ENCODE peak calls at places on chromosome 20, in eight cellular contexts. One of them, this sample, is unnamed.

GRCh38 chr20:54557836-54558590 is 82.6 kb downstream of the DOK5 start:
- DNase-seq in GDM1: no peak
- DNase-seq in activated gamma-delta T cell treated with Interleukin-2 at 50 U/mL for 16 hours: no peak
- DNase-seq in activated CD8-positive, alpha-beta memory T cell treated with anti-CD3 and anti-CD28 coated beads for 4 hours: no peak
- DNase-seq in stimulated activated CD4-positive, alpha-beta T cell treated with anti-CD3 and anti-CD28 coated beads, Interleukin-4, amount 100 ng/mL, for 24 hours: no peak
- DNase-seq in PC-3: no peak
- DNase-seq in activated CD4-positive, alpha-beta T cell treated with anti-CD3 and anti-CD28 coated beads, Interleukin-2, amount 10 ng/mL, durations not matched to agents 7 days and 5 days: no peak
- DNase-seq in neural crest cell: no peak
- DNase-seq in this sample: no peak

GRCh38 chr20:41234546-41234945 is 83.0 kb downstream of the ZHX3 start:
- DNase-seq in GDM1: no peak
- DNase-seq in activated gamma-delta T cell treated with Interleukin-2 at 50 U/mL for 16 hours: no peak
- DNase-seq in activated CD8-positive, alpha-beta memory T cell treated with anti-CD3 and anti-CD28 coated beads for 4 hours: no peak
- DNase-seq in stimulated activated CD4-positive, alpha-beta T cell treated with anti-CD3 and anti-CD28 coated beads, Interleukin-4, amount 100 ng/mL, for 24 hours: no peak
- DNase-seq in PC-3: no peak
- DNase-seq in activated CD4-positive, alpha-beta T cell treated with anti-CD3 and anti-CD28 coated beads, Interleukin-2, amount 10 ng/mL, durations not matched to agents 7 days and 5 days: no peak
- DNase-seq in neural crest cell: no peak
- DNase-seq in this sample: peak; percentile 84

GRCh38 chr20:51189814-51190782 is 167.2 kb upstream of the KCNG1 start:
- DNase-seq in GDM1: no peak
- DNase-seq in activated gamma-delta T cell treated with Interleukin-2 at 50 U/mL for 16 hours: no peak
- DNase-seq in activated CD8-positive, alpha-beta memory T cell treated with anti-CD3 and anti-CD28 coated beads for 4 hours: no peak
- DNase-seq in stimulated activated CD4-positive, alpha-beta T cell treated with anti-CD3 and anti-CD28 coated beads, Interleukin-4, amount 100 ng/mL, for 24 hours: no peak
- DNase-seq in PC-3: no peak
- DNase-seq in activated CD4-positive, alpha-beta T cell treated with anti-CD3 and anti-CD28 coated beads, Interleukin-2, amount 10 ng/mL, durations not matched to agents 7 days and 5 days: no peak
- DNase-seq in neural crest cell: no peak
- DNase-seq in this sample: no peak

GRCh38 chr20:1848378-1848777 is 46.8 kb upstream of the SIRPA start:
- DNase-seq in GDM1: no peak
- DNase-seq in activated gamma-delta T cell treated with Interleukin-2 at 50 U/mL for 16 hours: no peak
- DNase-seq in activated CD8-positive, alpha-beta memory T cell treated with anti-CD3 and anti-CD28 coated beads for 4 hours: no peak
- DNase-seq in stimulated activated CD4-positive, alpha-beta T cell treated with anti-CD3 and anti-CD28 coated beads, Interleukin-4, amount 100 ng/mL, for 24 hours: no peak
- DNase-seq in PC-3: no peak
- DNase-seq in activated CD4-positive, alpha-beta T cell treated with anti-CD3 and anti-CD28 coated beads, Interleukin-2, amount 10 ng/mL, durations not matched to agents 7 days and 5 days: no peak
- DNase-seq in neural crest cell: no peak
- DNase-seq in this sample: no peak

GRCh38 chr20:53738039-53738944 is 144.7 kb upstream of the ZNF217 start:
- DNase-seq in GDM1: no peak
- DNase-seq in activated gamma-delta T cell treated with Interleukin-2 at 50 U/mL for 16 hours: no peak
- DNase-seq in activated CD8-positive, alpha-beta memory T cell treated with anti-CD3 and anti-CD28 coated beads for 4 hours: no peak
- DNase-seq in stimulated activated CD4-positive, alpha-beta T cell treated with anti-CD3 and anti-CD28 coated beads, Interleukin-4, amount 100 ng/mL, for 24 hours: no peak
- DNase-seq in PC-3: peak; percentile 98
- DNase-seq in activated CD4-positive, alpha-beta T cell treated with anti-CD3 and anti-CD28 coated beads, Interleukin-2, amount 10 ng/mL, durations not matched to agents 7 days and 5 days: no peak
- DNase-seq in neural crest cell: peak; percentile 57
- DNase-seq in this sample: peak; percentile 50

GRCh38 chr20:45235995-45236394 is 14.8 kb downstream of the SEMG2 start:
- DNase-seq in GDM1: no peak
- DNase-seq in activated gamma-delta T cell treated with Interleukin-2 at 50 U/mL for 16 hours: no peak
- DNase-seq in activated CD8-positive, alpha-beta memory T cell treated with anti-CD3 and anti-CD28 coated beads for 4 hours: no peak
- DNase-seq in stimulated activated CD4-positive, alpha-beta T cell treated with anti-CD3 and anti-CD28 coated beads, Interleukin-4, amount 100 ng/mL, for 24 hours: no peak
- DNase-seq in PC-3: peak; percentile 67
- DNase-seq in activated CD4-positive, alpha-beta T cell treated with anti-CD3 and anti-CD28 coated beads, Interleukin-2, amount 10 ng/mL, durations not matched to agents 7 days and 5 days: no peak
- DNase-seq in neural crest cell: no peak
- DNase-seq in this sample: no peak

GRCh38 chr20:64105846-64106434 is 1.4 kb downstream of the NPBWR2 start:
- DNase-seq in GDM1: no peak
- DNase-seq in activated gamma-delta T cell treated with Interleukin-2 at 50 U/mL for 16 hours: no peak
- DNase-seq in activated CD8-positive, alpha-beta memory T cell treated with anti-CD3 and anti-CD28 coated beads for 4 hours: no peak
- DNase-seq in stimulated activated CD4-positive, alpha-beta T cell treated with anti-CD3 and anti-CD28 coated beads, Interleukin-4, amount 100 ng/mL, for 24 hours: no peak
- DNase-seq in PC-3: no peak
- DNase-seq in activated CD4-positive, alpha-beta T cell treated with anti-CD3 and anti-CD28 coated beads, Interleukin-2, amount 10 ng/mL, durations not matched to agents 7 days and 5 days: no peak
- DNase-seq in neural crest cell: no peak
- DNase-seq in this sample: no peak

GRCh38 chr20:63542031-63542559 is 4.9 kb upstream of the PTK6 start:
- DNase-seq in GDM1: no peak
- DNase-seq in activated gamma-delta T cell treated with Interleukin-2 at 50 U/mL for 16 hours: no peak
- DNase-seq in activated CD8-positive, alpha-beta memory T cell treated with anti-CD3 and anti-CD28 coated beads for 4 hours: no peak
- DNase-seq in stimulated activated CD4-positive, alpha-beta T cell treated with anti-CD3 and anti-CD28 coated beads, Interleukin-4, amount 100 ng/mL, for 24 hours: no peak
- DNase-seq in PC-3: no peak
- DNase-seq in activated CD4-positive, alpha-beta T cell treated with anti-CD3 and anti-CD28 coated beads, Interleukin-2, amount 10 ng/mL, durations not matched to agents 7 days and 5 days: no peak
- DNase-seq in neural crest cell: no peak
- DNase-seq in this sample: no peak

GRCh38 chr20:35616465-35617396 is 1.1 kb downstream of the SPAG4 start:
- DNase-seq in GDM1: peak; percentile 31
- DNase-seq in activated gamma-delta T cell treated with Interleukin-2 at 50 U/mL for 16 hours: peak; percentile 33
- DNase-seq in activated CD8-positive, alpha-beta memory T cell treated with anti-CD3 and anti-CD28 coated beads for 4 hours: no peak
- DNase-seq in stimulated activated CD4-positive, alpha-beta T cell treated with anti-CD3 and anti-CD28 coated beads, Interleukin-4, amount 100 ng/mL, for 24 hours: peak; percentile 52
- DNase-seq in PC-3: peak; percentile 91
- DNase-seq in activated CD4-positive, alpha-beta T cell treated with anti-CD3 and anti-CD28 coated beads, Interleukin-2, amount 10 ng/mL, durations not matched to agents 7 days and 5 days: peak; percentile 100
- DNase-seq in neural crest cell: peak; percentile 59
- DNase-seq in this sample: peak; percentile 11

GRCh38 chr20:38985603-38986170 is 23.5 kb downstream of the DHX35 start:
- DNase-seq in GDM1: no peak
- DNase-seq in activated gamma-delta T cell treated with Interleukin-2 at 50 U/mL for 16 hours: no peak
- DNase-seq in activated CD8-positive, alpha-beta memory T cell treated with anti-CD3 and anti-CD28 coated beads for 4 hours: no peak
- DNase-seq in stimulated activated CD4-positive, alpha-beta T cell treated with anti-CD3 and anti-CD28 coated beads, Interleukin-4, amount 100 ng/mL, for 24 hours: no peak
- DNase-seq in PC-3: peak; percentile 42
- DNase-seq in activated CD4-positive, alpha-beta T cell treated with anti-CD3 and anti-CD28 coated beads, Interleukin-2, amount 10 ng/mL, durations not matched to agents 7 days and 5 days: no peak
- DNase-seq in neural crest cell: no peak
- DNase-seq in this sample: no peak

GRCh38 chr20:53773792-53774371 is 180.2 kb upstream of the ZNF217 start:
- DNase-seq in GDM1: no peak
- DNase-seq in activated gamma-delta T cell treated with Interleukin-2 at 50 U/mL for 16 hours: no peak
- DNase-seq in activated CD8-positive, alpha-beta memory T cell treated with anti-CD3 and anti-CD28 coated beads for 4 hours: no peak
- DNase-seq in stimulated activated CD4-positive, alpha-beta T cell treated with anti-CD3 and anti-CD28 coated beads, Interleukin-4, amount 100 ng/mL, for 24 hours: no peak
- DNase-seq in PC-3: peak; percentile 100
- DNase-seq in activated CD4-positive, alpha-beta T cell treated with anti-CD3 and anti-CD28 coated beads, Interleukin-2, amount 10 ng/mL, durations not matched to agents 7 days and 5 days: no peak
- DNase-seq in neural crest cell: no peak
- DNase-seq in this sample: no peak

GRCh38 chr20:17594443-17594842 is 24.6 kb downstream of the DSTN start:
- DNase-seq in GDM1: no peak
- DNase-seq in activated gamma-delta T cell treated with Interleukin-2 at 50 U/mL for 16 hours: no peak
- DNase-seq in activated CD8-positive, alpha-beta memory T cell treated with anti-CD3 and anti-CD28 coated beads for 4 hours: no peak
- DNase-seq in stimulated activated CD4-positive, alpha-beta T cell treated with anti-CD3 and anti-CD28 coated beads, Interleukin-4, amount 100 ng/mL, for 24 hours: no peak
- DNase-seq in PC-3: peak; percentile 93
- DNase-seq in activated CD4-positive, alpha-beta T cell treated with anti-CD3 and anti-CD28 coated beads, Interleukin-2, amount 10 ng/mL, durations not matched to agents 7 days and 5 days: no peak
- DNase-seq in neural crest cell: no peak
- DNase-seq in this sample: no peak

GRCh38 chr20:20743511-20744169 is 31.2 kb upstream of the RALGAPA2 start:
- DNase-seq in GDM1: peak; percentile 47
- DNase-seq in activated gamma-delta T cell treated with Interleukin-2 at 50 U/mL for 16 hours: no peak
- DNase-seq in activated CD8-positive, alpha-beta memory T cell treated with anti-CD3 and anti-CD28 coated beads for 4 hours: no peak
- DNase-seq in stimulated activated CD4-positive, alpha-beta T cell treated with anti-CD3 and anti-CD28 coated beads, Interleukin-4, amount 100 ng/mL, for 24 hours: no peak
- DNase-seq in PC-3: no peak
- DNase-seq in activated CD4-positive, alpha-beta T cell treated with anti-CD3 and anti-CD28 coated beads, Interleukin-2, amount 10 ng/mL, durations not matched to agents 7 days and 5 days: no peak
- DNase-seq in neural crest cell: peak; percentile 27
- DNase-seq in this sample: peak; percentile 82

GRCh38 chr20:46282669-46283068 is 25.6 kb downstream of the CDH22 start:
- DNase-seq in GDM1: no peak
- DNase-seq in activated gamma-delta T cell treated with Interleukin-2 at 50 U/mL for 16 hours: no peak
- DNase-seq in activated CD8-positive, alpha-beta memory T cell treated with anti-CD3 and anti-CD28 coated beads for 4 hours: no peak
- DNase-seq in stimulated activated CD4-positive, alpha-beta T cell treated with anti-CD3 and anti-CD28 coated beads, Interleukin-4, amount 100 ng/mL, for 24 hours: no peak
- DNase-seq in PC-3: no peak
- DNase-seq in activated CD4-positive, alpha-beta T cell treated with anti-CD3 and anti-CD28 coated beads, Interleukin-2, amount 10 ng/mL, durations not matched to agents 7 days and 5 days: no peak
- DNase-seq in neural crest cell: no peak
- DNase-seq in this sample: no peak

GRCh38 chr20:16001286-16001685 is 572.0 kb downstream of the KIF16B start:
- DNase-seq in GDM1: no peak
- DNase-seq in activated gamma-delta T cell treated with Interleukin-2 at 50 U/mL for 16 hours: no peak
- DNase-seq in activated CD8-positive, alpha-beta memory T cell treated with anti-CD3 and anti-CD28 coated beads for 4 hours: no peak
- DNase-seq in stimulated activated CD4-positive, alpha-beta T cell treated with anti-CD3 and anti-CD28 coated beads, Interleukin-4, amount 100 ng/mL, for 24 hours: no peak
- DNase-seq in PC-3: peak; percentile 27
- DNase-seq in activated CD4-positive, alpha-beta T cell treated with anti-CD3 and anti-CD28 coated beads, Interleukin-2, amount 10 ng/mL, durations not matched to agents 7 days and 5 days: no peak
- DNase-seq in neural crest cell: no peak
- DNase-seq in this sample: no peak

GRCh38 chr20:47740225-47741184 is 44.8 kb downstream of the SULF2 start:
- DNase-seq in GDM1: no peak
- DNase-seq in activated gamma-delta T cell treated with Interleukin-2 at 50 U/mL for 16 hours: no peak
- DNase-seq in activated CD8-positive, alpha-beta memory T cell treated with anti-CD3 and anti-CD28 coated beads for 4 hours: no peak
- DNase-seq in stimulated activated CD4-positive, alpha-beta T cell treated with anti-CD3 and anti-CD28 coated beads, Interleukin-4, amount 100 ng/mL, for 24 hours: no peak
- DNase-seq in PC-3: no peak
- DNase-seq in activated CD4-positive, alpha-beta T cell treated with anti-CD3 and anti-CD28 coated beads, Interleukin-2, amount 10 ng/mL, durations not matched to agents 7 days and 5 days: no peak
- DNase-seq in neural crest cell: no peak
- DNase-seq in this sample: no peak

GRCh38 chr20:36547186-36548005 is 6.1 kb downstream of the MYL9 start:
- DNase-seq in GDM1: no peak
- DNase-seq in activated gamma-delta T cell treated with Interleukin-2 at 50 U/mL for 16 hours: no peak
- DNase-seq in activated CD8-positive, alpha-beta memory T cell treated with anti-CD3 and anti-CD28 coated beads for 4 hours: no peak
- DNase-seq in stimulated activated CD4-positive, alpha-beta T cell treated with anti-CD3 and anti-CD28 coated beads, Interleukin-4, amount 100 ng/mL, for 24 hours: no peak
- DNase-seq in PC-3: no peak
- DNase-seq in activated CD4-positive, alpha-beta T cell treated with anti-CD3 and anti-CD28 coated beads, Interleukin-2, amount 10 ng/mL, durations not matched to agents 7 days and 5 days: no peak
- DNase-seq in neural crest cell: no peak
- DNase-seq in this sample: no peak

GRCh38 chr20:5065489-5066383 is 54.0 kb downstream of the PCNA start:
- DNase-seq in GDM1: no peak
- DNase-seq in activated gamma-delta T cell treated with Interleukin-2 at 50 U/mL for 16 hours: no peak
- DNase-seq in activated CD8-positive, alpha-beta memory T cell treated with anti-CD3 and anti-CD28 coated beads for 4 hours: no peak
- DNase-seq in stimulated activated CD4-positive, alpha-beta T cell treated with anti-CD3 and anti-CD28 coated beads, Interleukin-4, amount 100 ng/mL, for 24 hours: no peak
- DNase-seq in PC-3: peak; percentile 99
- DNase-seq in activated CD4-positive, alpha-beta T cell treated with anti-CD3 and anti-CD28 coated beads, Interleukin-2, amount 10 ng/mL, durations not matched to agents 7 days and 5 days: no peak
- DNase-seq in neural crest cell: no peak
- DNase-seq in this sample: no peak

GRCh38 chr20:62678553-62678952 is 30.1 kb upstream of the NTSR1 start:
- DNase-seq in GDM1: peak; percentile 15
- DNase-seq in activated gamma-delta T cell treated with Interleukin-2 at 50 U/mL for 16 hours: no peak
- DNase-seq in activated CD8-positive, alpha-beta memory T cell treated with anti-CD3 and anti-CD28 coated beads for 4 hours: no peak
- DNase-seq in stimulated activated CD4-positive, alpha-beta T cell treated with anti-CD3 and anti-CD28 coated beads, Interleukin-4, amount 100 ng/mL, for 24 hours: no peak
- DNase-seq in PC-3: no peak
- DNase-seq in activated CD4-positive, alpha-beta T cell treated with anti-CD3 and anti-CD28 coated beads, Interleukin-2, amount 10 ng/mL, durations not matched to agents 7 days and 5 days: no peak
- DNase-seq in neural crest cell: no peak
- DNase-seq in this sample: no peak

GRCh38 chr20:19832875-19833274 is 74.8 kb downstream of the RIN2 start:
- DNase-seq in GDM1: no peak
- DNase-seq in activated gamma-delta T cell treated with Interleukin-2 at 50 U/mL for 16 hours: no peak
- DNase-seq in activated CD8-positive, alpha-beta memory T cell treated with anti-CD3 and anti-CD28 coated beads for 4 hours: no peak
- DNase-seq in stimulated activated CD4-positive, alpha-beta T cell treated with anti-CD3 and anti-CD28 coated beads, Interleukin-4, amount 100 ng/mL, for 24 hours: peak; percentile 18
- DNase-seq in PC-3: no peak
- DNase-seq in activated CD4-positive, alpha-beta T cell treated with anti-CD3 and anti-CD28 coated beads, Interleukin-2, amount 10 ng/mL, durations not matched to agents 7 days and 5 days: no peak
- DNase-seq in neural crest cell: no peak
- DNase-seq in this sample: no peak

GRCh38 chr20:32980131-32980941 is 23.9 kb downstream of the SUN5 start:
- DNase-seq in GDM1: no peak
- DNase-seq in activated gamma-delta T cell treated with Interleukin-2 at 50 U/mL for 16 hours: no peak
- DNase-seq in activated CD8-positive, alpha-beta memory T cell treated with anti-CD3 and anti-CD28 coated beads for 4 hours: no peak
- DNase-seq in stimulated activated CD4-positive, alpha-beta T cell treated with anti-CD3 and anti-CD28 coated beads, Interleukin-4, amount 100 ng/mL, for 24 hours: no peak
- DNase-seq in PC-3: no peak
- DNase-seq in activated CD4-positive, alpha-beta T cell treated with anti-CD3 and anti-CD28 coated beads, Interleukin-2, amount 10 ng/mL, durations not matched to agents 7 days and 5 days: no peak
- DNase-seq in neural crest cell: peak; percentile 54
- DNase-seq in this sample: peak; percentile 91

GRCh38 chr20:34538671-34539123 is 19.8 kb upstream of the MAP1LC3A start:
- DNase-seq in GDM1: peak; percentile 14
- DNase-seq in activated gamma-delta T cell treated with Interleukin-2 at 50 U/mL for 16 hours: peak; percentile 45
- DNase-seq in activated CD8-positive, alpha-beta memory T cell treated with anti-CD3 and anti-CD28 coated beads for 4 hours: no peak
- DNase-seq in stimulated activated CD4-positive, alpha-beta T cell treated with anti-CD3 and anti-CD28 coated beads, Interleukin-4, amount 100 ng/mL, for 24 hours: peak; percentile 63
- DNase-seq in PC-3: peak; percentile 64
- DNase-seq in activated CD4-positive, alpha-beta T cell treated with anti-CD3 and anti-CD28 coated beads, Interleukin-2, amount 10 ng/mL, durations not matched to agents 7 days and 5 days: peak; percentile 61
- DNase-seq in neural crest cell: peak; percentile 59
- DNase-seq in this sample: peak; percentile 59

GRCh38 chr20:6074145-6074561 is 20.3 kb upstream of the LRRN4 start:
- DNase-seq in GDM1: peak; percentile 59
- DNase-seq in activated gamma-delta T cell treated with Interleukin-2 at 50 U/mL for 16 hours: no peak
- DNase-seq in activated CD8-positive, alpha-beta memory T cell treated with anti-CD3 and anti-CD28 coated beads for 4 hours: no peak
- DNase-seq in stimulated activated CD4-positive, alpha-beta T cell treated with anti-CD3 and anti-CD28 coated beads, Interleukin-4, amount 100 ng/mL, for 24 hours: no peak
- DNase-seq in PC-3: peak; percentile 26
- DNase-seq in activated CD4-positive, alpha-beta T cell treated with anti-CD3 and anti-CD28 coated beads, Interleukin-2, amount 10 ng/mL, durations not matched to agents 7 days and 5 days: peak; percentile 24
- DNase-seq in neural crest cell: peak; percentile 16
- DNase-seq in this sample: no peak

GRCh38 chr20:63056236-63057132 is 49.7 kb upstream of the BHLHE23 start:
- DNase-seq in GDM1: no peak
- DNase-seq in activated gamma-delta T cell treated with Interleukin-2 at 50 U/mL for 16 hours: peak; percentile 15
- DNase-seq in activated CD8-positive, alpha-beta memory T cell treated with anti-CD3 and anti-CD28 coated beads for 4 hours: no peak
- DNase-seq in stimulated activated CD4-positive, alpha-beta T cell treated with anti-CD3 and anti-CD28 coated beads, Interleukin-4, amount 100 ng/mL, for 24 hours: peak; percentile 46
- DNase-seq in PC-3: peak; percentile 20
- DNase-seq in activated CD4-positive, alpha-beta T cell treated with anti-CD3 and anti-CD28 coated beads, Interleukin-2, amount 10 ng/mL, durations not matched to agents 7 days and 5 days: peak; percentile 32
- DNase-seq in neural crest cell: peak; percentile 92
- DNase-seq in this sample: peak; percentile 7

GRCh38 chr20:45918779-45919535 is 7.0 kb upstream of the PLTP start:
- DNase-seq in GDM1: no peak
- DNase-seq in activated gamma-delta T cell treated with Interleukin-2 at 50 U/mL for 16 hours: no peak
- DNase-seq in activated CD8-positive, alpha-beta memory T cell treated with anti-CD3 and anti-CD28 coated beads for 4 hours: no peak
- DNase-seq in stimulated activated CD4-positive, alpha-beta T cell treated with anti-CD3 and anti-CD28 coated beads, Interleukin-4, amount 100 ng/mL, for 24 hours: no peak
- DNase-seq in PC-3: peak; percentile 22
- DNase-seq in activated CD4-positive, alpha-beta T cell treated with anti-CD3 and anti-CD28 coated beads, Interleukin-2, amount 10 ng/mL, durations not matched to agents 7 days and 5 days: no peak
- DNase-seq in neural crest cell: no peak
- DNase-seq in this sample: no peak

GRCh38 chr20:7031222-7031621 is 263.7 kb downstream of the BMP2 start:
- DNase-seq in GDM1: no peak
- DNase-seq in activated gamma-delta T cell treated with Interleukin-2 at 50 U/mL for 16 hours: no peak
- DNase-seq in activated CD8-positive, alpha-beta memory T cell treated with anti-CD3 and anti-CD28 coated beads for 4 hours: no peak
- DNase-seq in stimulated activated CD4-positive, alpha-beta T cell treated with anti-CD3 and anti-CD28 coated beads, Interleukin-4, amount 100 ng/mL, for 24 hours: no peak
- DNase-seq in PC-3: peak; percentile 11
- DNase-seq in activated CD4-positive, alpha-beta T cell treated with anti-CD3 and anti-CD28 coated beads, Interleukin-2, amount 10 ng/mL, durations not matched to agents 7 days and 5 days: no peak
- DNase-seq in neural crest cell: no peak
- DNase-seq in this sample: no peak

GRCh38 chr20:841568-842546 is 8.3 kb downstream of the FAM110A start:
- DNase-seq in GDM1: no peak
- DNase-seq in activated gamma-delta T cell treated with Interleukin-2 at 50 U/mL for 16 hours: no peak
- DNase-seq in activated CD8-positive, alpha-beta memory T cell treated with anti-CD3 and anti-CD28 coated beads for 4 hours: no peak
- DNase-seq in stimulated activated CD4-positive, alpha-beta T cell treated with anti-CD3 and anti-CD28 coated beads, Interleukin-4, amount 100 ng/mL, for 24 hours: no peak
- DNase-seq in PC-3: peak; percentile 80
- DNase-seq in activated CD4-positive, alpha-beta T cell treated with anti-CD3 and anti-CD28 coated beads, Interleukin-2, amount 10 ng/mL, durations not matched to agents 7 days and 5 days: no peak
- DNase-seq in neural crest cell: no peak
- DNase-seq in this sample: no peak

GRCh38 chr20:5353624-5354496 is 37.1 kb upstream of the PROKR2 start:
- DNase-seq in GDM1: no peak
- DNase-seq in activated gamma-delta T cell treated with Interleukin-2 at 50 U/mL for 16 hours: no peak
- DNase-seq in activated CD8-positive, alpha-beta memory T cell treated with anti-CD3 and anti-CD28 coated beads for 4 hours: no peak
- DNase-seq in stimulated activated CD4-positive, alpha-beta T cell treated with anti-CD3 and anti-CD28 coated beads, Interleukin-4, amount 100 ng/mL, for 24 hours: no peak
- DNase-seq in PC-3: peak; percentile 69
- DNase-seq in activated CD4-positive, alpha-beta T cell treated with anti-CD3 and anti-CD28 coated beads, Interleukin-2, amount 10 ng/mL, durations not matched to agents 7 days and 5 days: no peak
- DNase-seq in neural crest cell: no peak
- DNase-seq in this sample: no peak

GRCh38 chr20:10557685-10558084 is 116.1 kb downstream of the JAG1 start:
- DNase-seq in GDM1: no peak
- DNase-seq in activated gamma-delta T cell treated with Interleukin-2 at 50 U/mL for 16 hours: no peak
- DNase-seq in activated CD8-positive, alpha-beta memory T cell treated with anti-CD3 and anti-CD28 coated beads for 4 hours: no peak
- DNase-seq in stimulated activated CD4-positive, alpha-beta T cell treated with anti-CD3 and anti-CD28 coated beads, Interleukin-4, amount 100 ng/mL, for 24 hours: no peak
- DNase-seq in PC-3: no peak
- DNase-seq in activated CD4-positive, alpha-beta T cell treated with anti-CD3 and anti-CD28 coated beads, Interleukin-2, amount 10 ng/mL, durations not matched to agents 7 days and 5 days: no peak
- DNase-seq in neural crest cell: no peak
- DNase-seq in this sample: no peak

GRCh38 chr20:23397961-23398360 is 23.3 kb downstream of the NAPB start:
- DNase-seq in GDM1: peak; percentile 19
- DNase-seq in activated gamma-delta T cell treated with Interleukin-2 at 50 U/mL for 16 hours: no peak
- DNase-seq in activated CD8-positive, alpha-beta memory T cell treated with anti-CD3 and anti-CD28 coated beads for 4 hours: no peak
- DNase-seq in stimulated activated CD4-positive, alpha-beta T cell treated with anti-CD3 and anti-CD28 coated beads, Interleukin-4, amount 100 ng/mL, for 24 hours: no peak
- DNase-seq in PC-3: no peak
- DNase-seq in activated CD4-positive, alpha-beta T cell treated with anti-CD3 and anti-CD28 coated beads, Interleukin-2, amount 10 ng/mL, durations not matched to agents 7 days and 5 days: peak; percentile 12
- DNase-seq in neural crest cell: no peak
- DNase-seq in this sample: no peak

GRCh38 chr20:52783769-52784168 is 188.4 kb upstream of the TSHZ2 start:
- DNase-seq in GDM1: no peak
- DNase-seq in activated gamma-delta T cell treated with Interleukin-2 at 50 U/mL for 16 hours: peak; percentile 4
- DNase-seq in activated CD8-positive, alpha-beta memory T cell treated with anti-CD3 and anti-CD28 coated beads for 4 hours: no peak
- DNase-seq in stimulated activated CD4-positive, alpha-beta T cell treated with anti-CD3 and anti-CD28 coated beads, Interleukin-4, amount 100 ng/mL, for 24 hours: peak; percentile 40
- DNase-seq in PC-3: no peak
- DNase-seq in activated CD4-positive, alpha-beta T cell treated with anti-CD3 and anti-CD28 coated beads, Interleukin-2, amount 10 ng/mL, durations not matched to agents 7 days and 5 days: no peak
- DNase-seq in neural crest cell: no peak
- DNase-seq in this sample: no peak

GRCh38 chr20:63686492-63687321 is 9.7 kb upstream of the TNFRSF6B start:
- DNase-seq in GDM1: peak; percentile 16
- DNase-seq in activated gamma-delta T cell treated with Interleukin-2 at 50 U/mL for 16 hours: no peak
- DNase-seq in activated CD8-positive, alpha-beta memory T cell treated with anti-CD3 and anti-CD28 coated beads for 4 hours: no peak
- DNase-seq in stimulated activated CD4-positive, alpha-beta T cell treated with anti-CD3 and anti-CD28 coated beads, Interleukin-4, amount 100 ng/mL, for 24 hours: peak; percentile 65
- DNase-seq in PC-3: peak; percentile 38
- DNase-seq in activated CD4-positive, alpha-beta T cell treated with anti-CD3 and anti-CD28 coated beads, Interleukin-2, amount 10 ng/mL, durations not matched to agents 7 days and 5 days: no peak
- DNase-seq in neural crest cell: no peak
- DNase-seq in this sample: no peak

GRCh38 chr20:35146922-35147574 is at the start of gene EDEM2:
- DNase-seq in GDM1: peak; percentile 84
- DNase-seq in activated gamma-delta T cell treated with Interleukin-2 at 50 U/mL for 16 hours: peak; percentile 91
- DNase-seq in activated CD8-positive, alpha-beta memory T cell treated with anti-CD3 and anti-CD28 coated beads for 4 hours: peak; percentile 84
- DNase-seq in stimulated activated CD4-positive, alpha-beta T cell treated with anti-CD3 and anti-CD28 coated beads, Interleukin-4, amount 100 ng/mL, for 24 hours: peak; percentile 94
- DNase-seq in PC-3: peak; percentile 96
- DNase-seq in activated CD4-positive, alpha-beta T cell treated with anti-CD3 and anti-CD28 coated beads, Interleukin-2, amount 10 ng/mL, durations not matched to agents 7 days and 5 days: peak; percentile 95
- DNase-seq in neural crest cell: peak; percentile 98
- DNase-seq in this sample: peak; percentile 95

GRCh38 chr20:43938017-43938655 is 23.5 kb downstream of the TOX2 start:
- DNase-seq in GDM1: no peak
- DNase-seq in activated gamma-delta T cell treated with Interleukin-2 at 50 U/mL for 16 hours: no peak
- DNase-seq in activated CD8-positive, alpha-beta memory T cell treated with anti-CD3 and anti-CD28 coated beads for 4 hours: no peak
- DNase-seq in stimulated activated CD4-positive, alpha-beta T cell treated with anti-CD3 and anti-CD28 coated beads, Interleukin-4, amount 100 ng/mL, for 24 hours: no peak
- DNase-seq in PC-3: no peak
- DNase-seq in activated CD4-positive, alpha-beta T cell treated with anti-CD3 and anti-CD28 coated beads, Interleukin-2, amount 10 ng/mL, durations not matched to agents 7 days and 5 days: no peak
- DNase-seq in neural crest cell: no peak
- DNase-seq in this sample: no peak

This sample was measured in midbrain.